ENCODE peak calls at places on chromosomes 2 and 18, in four cellular contexts. L, J, S and K are unnamed samples.

GRCh38 chr2:108369153-108369552 is 8.6 kb upstream of the SULT1C4 start:
- DNase-seq in L (no peak), J (no peak), S (no peak), K (no peak)

GRCh38 chr2:182509-183122 is 81.2 kb downstream of the SH3YL1 start:
- DNase-seq in L (no peak), J (no peak), S (no peak), K (no peak)

GRCh38 chr2:238627899-238628298 is 201.2 kb downstream of the ASB1 start:
- DNase-seq in L (no peak), J (no peak), S (no peak), K (no peak)

GRCh38 chr2:160967523-160967922 is 192.7 kb upstream of the TANK start:
- DNase-seq in L (no peak), J (no peak), S (no peak), K (no peak)

GRCh38 chr18:62518460-62519375 is 4.1 kb upstream of the ZCCHC2 start:
- DNase-seq in L (no peak), J (no peak), S (no peak), K (no peak)

GRCh38 chr2:31421634-31422033 is 7.1 kb upstream of the XDH start:
- DNase-seq in L (no peak), J (no peak), S (no peak), K (no peak)

GRCh38 chr2:101114268-101114783 is 36.9 kb downstream of the TBC1D8 start:
- DNase-seq in L (no peak), J (no peak), S (no peak), K (no peak)

GRCh38 chr2:96930351-96931015 is 55.9 kb downstream of the FAM178B start:
- DNase-seq in L (no peak), J (no peak), S (no peak), K (no peak)

GRCh38 chr2:231110551-231110950 is 14.3 kb downstream of the HTR2B start:
- DNase-seq in L (peak), J (no peak), S (no peak), K (no peak)

GRCh38 chr2:56267412-56267788 is 83.6 kb downstream of the CCDC85A start:
- DNase-seq in L (no peak), J (no peak), S (no peak), K (no peak)

GRCh38 chr2:54579682-54580349 is 123.7 kb downstream of the SPTBN1 start:
- DNase-seq in L (no peak), J (no peak), S (no peak), K (no peak)

GRCh38 chr2:71453404-71454220 is at the start of gene DYSF:
- DNase-seq in L (peak), J (peak), S (no peak), K (peak)

GRCh38 chr18:22466608-22467390 is 49.1 kb upstream of the CTAGE1 start:
- DNase-seq in L (peak), J (no peak), S (no peak), K (peak)

GRCh38 chr2:179393481-179393880 is 128.8 kb upstream of the SESTD1 start:
- DNase-seq in L (no peak), J (no peak), S (no peak), K (no peak)

GRCh38 chr2:120238728-120239487 is 13.7 kb upstream of the RALB start:
- DNase-seq in L (peak), J (no peak), S (peak), K (no peak)

GRCh38 chr2:148614024-148614331 is 30.6 kb upstream of the EPC2 start:
- DNase-seq in L (peak), J (no peak), S (no peak), K (peak)

GRCh38 chr2:55809875-55810620 is 113.5 kb downstream of the EFEMP1 start:
- DNase-seq in L (peak), J (no peak), S (no peak), K (peak)

GRCh38 chr2:157194097-157194688 is 63.3 kb upstream of the GALNT5 start:
- DNase-seq in L (peak), J (no peak), S (no peak), K (peak)

GRCh38 chr2:72112421-72112820 is 35.2 kb downstream of the CYP26B1 start:
- DNase-seq in L (peak), J (no peak), S (no peak), K (no peak)

GRCh38 chr18:46740046-46740445 is 16.8 kb downstream of the ST8SIA5 start:
- DNase-seq in L (no peak), J (no peak), S (no peak), K (no peak)

GRCh38 chr2:239146011-239146641 is 254.7 kb downstream of the HDAC4 start:
- DNase-seq in L (no peak), J (no peak), S (no peak), K (no peak)

GRCh38 chr2:119266091-119266589 is 42.5 kb downstream of the STEAP3 start:
- DNase-seq in L (no peak), J (no peak), S (no peak), K (no peak)

GRCh38 chr2:186946896-186947467 is 98.0 kb upstream of the ZSWIM2 start:
- DNase-seq in L (no peak), J (no peak), S (no peak), K (no peak)

GRCh38 chr2:127810156-127810636 is 775 bp downstream of the WDR33 start:
- DNase-seq in L (peak), J (peak), S (no peak), K (peak)

GRCh38 chr2:190843874-190844699 is 36.5 kb upstream of the GLS start:
- DNase-seq in L (no peak), J (no peak), S (no peak), K (no peak)

GRCh38 chr18:79851981-79852380 is 54.2 kb downstream of the KCNG2 start:
- DNase-seq in L (no peak), J (no peak), S (no peak), K (no peak)

GRCh38 chr2:85674417-85674816 is 6.4 kb upstream of the SFTPB start:
- DNase-seq in L (no peak), J (no peak), S (no peak), K (no peak)

GRCh38 chr2:148650881-148651280 is 6.3 kb downstream of the EPC2 start:
- DNase-seq in L (no peak), J (no peak), S (no peak), K (no peak)

GRCh38 chr18:59057969-59058368 is 81.7 kb upstream of the SEC11C start:
- DNase-seq in L (peak), J (no peak), S (no peak), K (no peak)

GRCh38 chr18:63205791-63206252 is 113.7 kb downstream of the BCL2 start:
- DNase-seq in L (no peak), J (no peak), S (no peak), K (no peak)

GRCh38 chr2:110837421-110838409 is 105.3 kb downstream of the ACOXL start:
- DNase-seq in L (peak), J (no peak), S (no peak), K (no peak)

GRCh38 chr2:204051476-204051875 is 114.9 kb downstream of the ICOS start:
- DNase-seq in L (no peak), J (no peak), S (no peak), K (no peak)

GRCh38 chr18:60549338-60549960 is 176.9 kb upstream of the MC4R start:
- DNase-seq in L (peak), J (no peak), S (no peak), K (no peak)

GRCh38 chr18:79454034-79454735 is 58.5 kb downstream of the NFATC1 start:
- DNase-seq in L (no peak), J (peak), S (no peak), K (peak)

GRCh38 chr2:46328316-46328715 is 31.1 kb downstream of the EPAS1 start:
- DNase-seq in L (no peak), J (no peak), S (no peak), K (no peak)
- H3K27ac ChIP-seq in L (no peak), J (peak), S (no peak), K (no peak)

GRCh38 chr2:28021898-28022297 is 131.4 kb downstream of the BABAM2 start:
- DNase-seq in L (no peak), J (no peak), S (no peak), K (no peak)
- H3K27ac ChIP-seq in L (no peak), J (no peak), S (no peak), K (no peak)

DNA sequence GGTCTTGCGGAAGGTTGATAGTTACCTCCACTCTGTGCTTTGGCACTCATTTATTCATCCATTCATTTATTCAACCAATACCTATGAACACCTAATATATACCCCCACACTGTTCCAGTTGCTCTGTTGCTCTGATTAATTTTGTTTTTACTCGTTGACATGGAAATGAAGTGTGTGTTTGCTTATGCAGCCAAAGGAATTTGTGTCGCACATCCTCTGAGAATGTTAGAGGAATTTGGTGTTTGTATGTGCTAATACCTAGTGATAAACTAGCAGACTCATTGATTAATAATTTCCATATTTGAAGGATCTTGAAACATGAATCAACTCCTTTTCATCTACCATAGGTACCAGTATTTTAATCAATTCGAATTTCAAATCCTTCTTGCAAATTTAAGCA is 25.8 kb upstream of the CRIM1 start:
- DNase-seq in L (peak), J (no peak), S (no peak), K (no peak)
- H3K27ac ChIP-seq in L (peak), J (no peak), S (no peak), K (no peak)

GRCh38 chr2:237027712-237028029 is 58.0 kb upstream of the COPS8 start:
- DNase-seq in L (no peak), J (no peak), S (no peak), K (no peak)

GRCh38 chr2:237026981-237027711 is 58.5 kb upstream of the COPS8 start:
- DNase-seq in L (peak), J (peak), S (peak), K (peak)

GRCh38 chr2:237022533-237022932 is 63.2 kb upstream of the COPS8 start:
- DNase-seq in L (no peak), J (no peak), S (no peak), K (no peak)

GRCh38 chr2:237025090-237025865 is 60.4 kb upstream of the COPS8 start:
- DNase-seq in L (peak), J (no peak), S (no peak), K (no peak)

DNA sequence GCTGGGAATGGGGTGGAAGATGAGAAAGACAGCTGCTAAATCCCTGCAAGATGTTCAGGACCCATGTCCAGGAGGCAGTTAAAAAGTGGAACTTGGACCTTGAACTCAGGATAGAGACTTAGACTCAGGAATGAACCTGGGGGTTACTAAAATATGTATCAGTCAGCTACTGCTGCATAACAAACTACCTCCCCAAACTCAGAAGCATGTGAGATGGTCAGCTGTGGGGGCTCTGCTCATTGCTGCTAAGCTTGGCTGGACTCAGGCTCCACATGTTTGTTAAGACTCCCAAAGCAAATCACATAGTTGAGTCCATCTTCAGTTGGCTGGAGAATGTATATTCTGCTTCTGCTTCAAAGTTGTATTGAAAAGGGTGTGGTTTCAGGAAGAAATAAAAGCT is 61.4 kb upstream of the COPS8 start:
- DNase-seq in L (no peak), J (no peak), S (no peak), K (no peak)
- H3K27ac ChIP-seq in L (no peak), J (no peak), S (no peak), K (no peak)